ENCODE peak calls at places on chromosomes 13 and 19, in five cellular contexts. Y is bronchial epithelial cell, C is AG09309, R is EH, I is AG08396. P is an unnamed sample.

GRCh38 chr13:28340272-28340793 is 154.6 kb downstream of the FLT1 start:
- DNase-seq in I (no peak), Y (no peak), C (no peak), R (peak), P (no peak)

GRCh38 chr19:23905771-23906170 is 8.9 kb upstream of the ZNF726 start:
- DNase-seq in Y (no peak), C (no peak), R (no peak), I (no peak), P (no peak)

GRCh38 chr19:42658148-42658547 is 63.4 kb upstream of the CEACAM8 start:
- DNase-seq in Y (no peak), I (no peak), C (no peak), R (peak), P (no peak)

GRCh38 chr19:31838163-31838798 is 489.0 kb upstream of the TSHZ3 start:
- DNase-seq in I (no peak), C (no peak), R (no peak), Y (no peak), P (no peak)

GRCh38 chr19:44903602-44904425 is 1.8 kb upstream of the APOE start:
- DNase-seq in C (no peak), R (peak), Y (peak), I (peak), P (no peak)

GRCh38 chr19:18898081-18898532 is 2.1 kb upstream of the CERS1 start:
- DNase-seq in R (no peak), C (no peak), I (no peak), Y (no peak), P (no peak)

GRCh38 chr13:45847554-45848224 is 3.9 kb downstream of the SIAH3 start:
- DNase-seq in C (no peak), I (no peak), Y (no peak), R (no peak), P (no peak)

GRCh38 chr19:51324082-51324481 is 12.6 kb downstream of the IGLON5 start:
- DNase-seq in I (no peak), R (no peak), Y (no peak), C (no peak), P (no peak)

GRCh38 chr19:3324405-3324856 is 42.0 kb upstream of the NFIC start:
- DNase-seq in I (peak), Y (no peak), C (no peak), R (peak), P (no peak)

GRCh38 chr13:72204291-72204690 is 337.3 kb upstream of the DACH1 start:
- DNase-seq in Y (peak), R (peak), I (no peak), C (no peak), P (no peak)

GRCh38 chr13:44797685-44798084 is 191.6 kb downstream of the NUFIP1 start:
- DNase-seq in R (no peak), C (no peak), Y (no peak), I (no peak), P (no peak)

GRCh38 chr13:21849323-21849722 is 178.4 kb downstream of the FGF9 start:
- DNase-seq in R (peak), Y (peak), C (no peak), I (peak), P (no peak)

GRCh38 chr19:47719047-47719885 is 6.0 kb downstream of the EHD2 start:
- DNase-seq in I (peak), Y (peak), R (peak), C (peak), P (peak)